ENCODE peak calls at places on chromosomes 6 and 20, in six cellular contexts. S, A, Y, Q, N and U are unnamed samples.

GRCh38 chr20:56360133-56360898 is 1.5 kb downstream of the FAM210B start:
- DNase-seq in Y (no peak), A (no peak), N (no peak), S (no peak), Q (no peak), U (no peak)

GRCh38 chr20:48620486-48621255 is 207.1 kb downstream of the PREX1 start:
- DNase-seq in S (peak), Q (peak), N (peak), A (peak), Y (peak), U (peak)

GRCh38 chr20:609371-609964 is 641 bp downstream of the TCF15 start:
- DNase-seq in Y (peak), Q (no peak), A (no peak), N (no peak), S (no peak), U (no peak)

GRCh38 chr20:22369100-22369499 is 215.3 kb downstream of the FOXA2 start:
- DNase-seq in Y (no peak), A (no peak), S (no peak), N (no peak), Q (no peak), U (no peak)

GRCh38 chr6:13924146-13924948 is 405 bp upstream of the RNF182 start:
- DNase-seq in A (peak), S (peak), Y (peak), N (peak), Q (peak), U (peak)

GRCh38 chr6:20712011-20712410 is 177.8 kb downstream of the CDKAL1 start:
- DNase-seq in Q (peak), A (no peak), N (no peak), Y (no peak), S (no peak), U (no peak)

GRCh38 chr20:62685781-62686555 is 22.7 kb upstream of the NTSR1 start:
- DNase-seq in S (no peak), N (no peak), Q (no peak), A (no peak), Y (no peak), U (no peak)

GRCh38 chr20:3866464-3866863 is 19.8 kb downstream of the MAVS start:
- DNase-seq in A (no peak), N (peak), Q (no peak), Y (no peak), S (no peak), U (no peak)

GRCh38 chr20:31863296-31864085 is 6.8 kb downstream of the DUSP15 start:
- DNase-seq in Q (no peak), Y (no peak), S (no peak), A (no peak), N (no peak), U (no peak)

GRCh38 chr20:53875452-53875851 is 194.9 kb downstream of the BCAS1 start:
- DNase-seq in S (no peak), Y (no peak), N (peak), Q (no peak), A (no peak), U (no peak)

GRCh38 chr6:78947529-78947928 is 80.2 kb downstream of the IRAK1BP1 start:
- DNase-seq in Y (no peak), Q (peak), A (no peak), S (peak), N (no peak), U (no peak)

DNA sequence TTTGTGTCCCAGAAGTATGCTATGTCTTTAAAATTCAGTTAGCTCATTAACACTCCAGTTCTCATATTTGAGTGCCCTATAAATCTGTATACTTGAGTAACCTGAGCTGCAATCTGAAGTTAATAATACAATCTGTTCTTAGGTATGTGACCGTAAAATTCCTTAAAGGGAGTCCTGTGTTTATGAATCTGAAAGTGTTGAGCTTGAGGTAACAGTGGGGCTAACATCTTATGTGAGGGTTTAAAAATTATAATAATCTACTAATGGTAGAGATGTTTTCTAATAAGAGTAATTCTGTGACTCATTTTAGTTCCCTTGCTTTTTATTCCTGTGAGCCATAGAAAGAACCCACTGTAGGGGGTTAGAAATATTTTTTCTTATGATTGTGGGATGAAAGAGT is 121.1 kb downstream of the BCKDHB start:
- DNase-seq in Y (no peak), S (no peak), A (no peak), Q (no peak), N (no peak), U (no peak)
- H4K91ac ChIP-seq in Y (no peak), S (no peak), A (no peak), Q (no peak), N (no peak), U (no peak)

GRCh38 chr6:35920793-35921732 is at the start of gene SRPK1:
- DNase-seq in Y (peak), N (peak), S (peak), A (peak), Q (peak), U (peak)

GRCh38 chr6:35919085-35919826 is 1.6 kb downstream of the SRPK1 start:
- DNase-seq in Q (peak), S (peak), A (no peak), Y (no peak), N (no peak), U (no peak)

GRCh38 chr6:35924146-35924545 is 3.2 kb upstream of the SRPK1 start:
- DNase-seq in N (no peak), A (no peak), Y (no peak), Q (no peak), S (no peak), U (no peak)

GRCh38 chr6:35919827-35920751 is 809 bp downstream of the SRPK1 start:
- DNase-seq in A (peak), N (peak), Q (peak), Y (peak), S (peak), U (peak)

DNA sequence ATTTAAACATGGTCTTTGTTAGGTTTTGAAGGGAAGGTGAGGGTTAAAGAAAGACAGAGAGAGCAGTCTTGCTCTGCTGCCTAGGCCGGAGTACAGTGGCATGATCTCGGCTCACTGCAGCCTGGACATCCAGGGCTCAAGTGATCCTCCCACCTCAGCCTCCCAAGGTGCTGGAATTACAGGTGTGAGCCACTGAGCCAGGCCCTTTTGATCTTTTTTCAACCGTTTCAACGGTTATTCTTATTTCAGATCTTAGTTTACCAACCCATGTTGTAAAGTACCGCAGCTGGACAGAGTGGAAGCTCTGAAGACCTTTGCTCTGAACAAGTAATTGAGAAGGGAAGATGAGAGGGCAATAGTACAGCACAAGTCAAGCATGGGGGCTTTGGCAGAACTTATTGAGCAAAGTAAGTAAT is 1.2 kb upstream of the SRPK1 start:
- DNase-seq in N (no peak), Q (no peak), A (no peak), S (no peak), Y (no peak), U (no peak)
- H2AFZ ChIP-seq in N (no peak), Q (no peak), A (no peak), S (no peak), Y (no peak), U (peak)

GRCh38 chr6:17877196-17877889 is 110.1 kb downstream of the KIF13A start:
- DNase-seq in Y (no peak), N (no peak), Q (no peak), S (peak), A (no peak), U (no peak)
- H4K91ac ChIP-seq in Y (no peak), N (no peak), Q (no peak), S (no peak), A (no peak), U (no peak)

DNA sequence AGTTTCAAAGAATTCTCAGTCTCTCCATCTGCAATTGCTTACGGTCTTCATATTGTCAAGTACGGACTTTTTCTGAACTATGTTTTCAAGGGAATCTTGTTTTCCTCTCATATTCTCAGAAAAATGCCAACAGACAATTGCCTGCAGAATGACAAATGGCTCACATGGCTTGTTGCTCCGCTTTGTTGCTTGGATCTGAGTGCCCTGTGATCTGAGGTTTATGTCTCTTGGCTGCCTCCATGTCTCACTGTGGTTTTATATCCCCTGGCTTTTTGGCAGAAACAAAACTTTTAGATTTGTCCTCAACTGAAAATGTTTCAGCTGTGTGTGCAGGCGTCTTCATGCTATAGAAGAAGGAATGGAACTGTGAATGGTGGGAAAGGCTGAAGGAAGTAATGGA is 285.4 kb upstream of the CHD6 start:
- DNase-seq in N (no peak), A (no peak), Y (no peak), Q (no peak), S (no peak), U (no peak)
- H2AFZ ChIP-seq in N (no peak), A (no peak), Y (no peak), Q (no peak), S (no peak), U (no peak)

GRCh38 chr6:39260451-39260850 is 31.2 kb upstream of the KCNK5 start:
- DNase-seq in A (no peak), S (no peak), Q (no peak), Y (no peak), N (no peak), U (no peak)

GRCh38 chr6:39254999-39255535 is 25.8 kb upstream of the KCNK5 start:
- DNase-seq in A (no peak), Q (no peak), N (no peak), Y (no peak), S (no peak), U (no peak)

GRCh38 chr6:39251406-39251805 is 22.1 kb upstream of the KCNK5 start:
- DNase-seq in Q (no peak), N (no peak), Y (no peak), A (no peak), S (no peak), U (no peak)

GRCh38 chr6:39260953-39261352 is 31.7 kb upstream of the KCNK5 start:
- DNase-seq in S (no peak), Q (no peak), Y (no peak), A (no peak), N (no peak), U (no peak)

GRCh38 chr6:39256294-39256693 is 27.0 kb upstream of the KCNK5 start:
- DNase-seq in A (peak), Q (no peak), S (no peak), N (no peak), Y (no peak), U (no peak)
- H4K91ac ChIP-seq in A (no peak), Q (no peak), S (no peak), N (no peak), Y (no peak), U (no peak)

GRCh38 chr6:43096451-43097097 is 20.5 kb downstream of the PTK7 start:
- DNase-seq in Y (no peak), S (peak), N (peak), Q (peak), A (peak), U (no peak)
- H2AFZ ChIP-seq in Y (no peak), S (peak), N (no peak), Q (no peak), A (no peak), U (no peak)